ENCODE peak calls at places on chromosomes 4 and X, in eight cellular contexts. Y is cerebellum; C is iPS-NIHi11; E is EL; D is stimulated activated CD4-positive, alpha-beta T cell treated with anti-CD3 and anti-CD28 coated beads, Interleukin-15, amount 100 ng/mL, for 1 hour; M is stomach; H is NCI-H1092; X is hippocampal formation. Q is an unnamed sample.

GRCh38 chr4:52317981-52318380 is 266.9 kb downstream of the SPATA18 start:
- DNase-seq in M (no peak), D (no peak), X (no peak), H (no peak), Y (no peak), E (no peak), C (no peak), Q (no peak)

GRCh38 chrX:83512111-83512510 is 4.0 kb downstream of the POU3F4 start:
- DNase-seq in M (no peak), C (no peak), D (no peak), Y (no peak), H (no peak), E (no peak), X (no peak), Q (no peak)

GRCh38 chr4:126564283-126564854 is 1068.4 kb upstream of the INTU start:
- DNase-seq in E (no peak), C (no peak), Y (no peak), H (no peak), X (no peak), D (no peak), M (no peak), Q (no peak)

GRCh38 chr4:139917896-139918295 is 236.1 kb downstream of the MAML3 start:
- DNase-seq in D (no peak), H (no peak), M (no peak), E (no peak), X (no peak), C (no peak), Y (peak; percentile 59), Q (no peak)

GRCh38 chr4:17385403-17385802 is 126.5 kb downstream of the QDPR start:
- DNase-seq in E (peak; percentile 63), M (no peak), H (no peak), D (no peak), X (no peak), Y (no peak), C (no peak), Q (no peak)

GRCh38 chr4:52743444-52744019 is 7.7 kb downstream of the ERVMER34-1 start:
- DNase-seq in C (no peak), X (no peak), H (no peak), Y (no peak), M (no peak), D (no peak), E (no peak), Q (no peak)

GRCh38 chr4:31995943-31996901 is 1276.1 kb downstream of the PCDH7 start:
- DNase-seq in Y (no peak), E (no peak), X (no peak), C (no peak), M (no peak), D (no peak), H (no peak), Q (no peak)

GRCh38 chr4:67201334-67201733 is 344.0 kb downstream of the CENPC start:
- DNase-seq in C (no peak), M (no peak), Y (no peak), D (no peak), H (no peak), X (no peak), E (no peak), Q (no peak)

GRCh38 chrX:110346681-110347080 is 12.0 kb upstream of the RTL9 start:
- DNase-seq in D (no peak), Y (no peak), M (peak; percentile 27), X (no peak), E (no peak), C (no peak), H (no peak), Q (no peak)

GRCh38 chr4:38119663-38120374 is 159.6 kb downstream of the PTTG2 start:
- DNase-seq in H (no peak), C (no peak), E (peak; percentile 91), X (no peak), M (no peak), Y (no peak), D (no peak), Q (no peak)

GRCh38 chr4:17577660-17578481 is 873 bp downstream of the LAP3 start:
- DNase-seq in H (no peak), Y (peak; percentile 15), E (peak; percentile 31), X (no peak), M (peak; percentile 37), C (peak; percentile 42), D (no peak), Q (no peak)

GRCh38 chr4:146640459-146641061 is 1.9 kb downstream of the POU4F2 start:
- DNase-seq in H (no peak), X (no peak), C (no peak), E (peak; percentile 10), Y (no peak), M (no peak), D (no peak), Q (no peak)

GRCh38 chrX:13778916-13779315 is 38.0 kb downstream of the GPM6B start:
- DNase-seq in D (no peak), Y (no peak), C (peak; percentile 33), M (no peak), X (no peak), H (no peak), E (peak; percentile 50), Q (no peak)

GRCh38 chrX:100048156-100048555 is 361.9 kb downstream of the PCDH19 start:
- DNase-seq in C (no peak), H (no peak), X (no peak), Y (no peak), D (no peak), M (no peak), E (no peak), Q (no peak)

GRCh38 chr4:186684889-186685309 is 38.8 kb downstream of the FAT1 start:
- DNase-seq in D (no peak), M (peak; percentile 40), E (no peak), X (no peak), C (no peak), Y (no peak), H (no peak), Q (no peak)

GRCh38 chr4:100913685-100914084 is 395.9 kb upstream of the EMCN start:
- DNase-seq in Y (no peak), M (no peak), H (no peak), D (no peak), E (no peak), X (no peak), C (peak; percentile 25), Q (no peak)

GRCh38 chr4:55439023-55439422 is 43.3 kb downstream of the TMEM165 start:
- DNase-seq in H (no peak), C (no peak), E (no peak), D (no peak), Y (no peak), M (no peak), X (no peak), Q (no peak)

GRCh38 chrX:37423864-37424569 is 74.9 kb downstream of the PRRG1 start:
- DNase-seq in D (no peak), C (no peak), M (no peak), Y (no peak), E (peak; percentile 58), H (no peak), X (no peak), Q (no peak)